ENCODE peak calls at places on chromosomes 6 and 20, in five cellular contexts. G, F, W, B and Z are unnamed samples.

GRCh38 chr6:134663800-134664535 is 285.9 kb downstream of the ALDH8A1 start:
- DNase-seq in G (peak), B (no peak), F (no peak), W (no peak), Z (no peak)

GRCh38 chr6:170068496-170068895 is 222.4 kb downstream of the DLL1 start:
- DNase-seq in W (peak), G (no peak), B (peak), F (no peak), Z (no peak)

GRCh38 chr6:107715523-107716321 is 108.4 kb downstream of the SCML4 start:
- DNase-seq in G (no peak), W (no peak), F (no peak), B (no peak), Z (no peak)

GRCh38 chr6:39892490-39893129 is 41.7 kb downstream of the MOCS1 start:
- DNase-seq in F (peak), W (peak), B (peak), G (peak), Z (peak)

GRCh38 chr6:157610451-157610999 is 212.5 kb upstream of the SNX9 start:
- DNase-seq in F (no peak), B (no peak), W (no peak), G (no peak), Z (no peak)

GRCh38 chr6:26235240-26235730 is 129.7 kb upstream of the BTN3A2 start:
- DNase-seq in W (no peak), F (no peak), G (no peak), B (no peak), Z (no peak)

GRCh38 chr20:24694727-24695528 is 225.5 kb downstream of the SYNDIG1 start:
- DNase-seq in W (no peak), B (no peak), F (no peak), G (no peak), Z (no peak)

GRCh38 chr6:29729774-29730328 is 6.6 kb downstream of the HLA-F start:
- DNase-seq in G (no peak), W (no peak), B (no peak), F (no peak), Z (no peak)

GRCh38 chr6:104639671-104640070 is 220.0 kb downstream of the HACE1 start:
- DNase-seq in W (no peak), B (no peak), F (no peak), G (no peak), Z (no peak)

GRCh38 chr6:22756365-22756764 is 187.0 kb downstream of the HDGFL1 start:
- DNase-seq in W (no peak), G (no peak), B (no peak), F (no peak), Z (no peak)

GRCh38 chr6:153031335-153031955 is 28.9 kb upstream of the MTRF1L start:
- DNase-seq in F (peak), W (no peak), B (no peak), G (no peak), Z (no peak)

GRCh38 chr6:140379919-140380318 is 1005.5 kb upstream of the CITED2 start:
- DNase-seq in B (no peak), W (no peak), G (no peak), F (peak), Z (no peak)

GRCh38 chr6:134288538-134289203 is 29.2 kb downstream of the SGK1 start:
- DNase-seq in W (no peak), G (peak), F (peak), B (no peak), Z (no peak)

GRCh38 chr20:4666001-4666470 is 55.7 kb upstream of the PRND start:
- DNase-seq in W (no peak), B (no peak), G (peak), F (no peak), Z (peak)

GRCh38 chr20:64100946-64101688 is 6.2 kb downstream of the NPBWR2 start:
- DNase-seq in W (no peak), F (no peak), B (no peak), G (no peak), Z (no peak)

GRCh38 chr6:26323525-26324294 is 41.3 kb upstream of the BTN3A2 start:
- DNase-seq in B (no peak), F (no peak), G (no peak), W (no peak), Z (no peak)

GRCh38 chr20:23234311-23235078 is 116.1 kb upstream of the NXT1 start:
- DNase-seq in F (no peak), G (no peak), W (no peak), B (no peak), Z (no peak)

GRCh38 chr6:147043994-147044477 is 160.2 kb upstream of the STXBP5 start:
- DNase-seq in F (no peak), B (no peak), G (no peak), W (no peak), Z (peak)

GRCh38 chr6:53765270-53765669 is 29.5 kb upstream of the LRRC1 start:
- DNase-seq in G (no peak), B (no peak), F (no peak), W (no peak), Z (no peak)

GRCh38 chr6:10588562-10589428 is 67.6 kb downstream of the GCNT2 start:
- DNase-seq in B (no peak), F (no peak), G (no peak), W (no peak), Z (no peak)

GRCh38 chr6:93746892-93747291 is 327.5 kb upstream of the EPHA7 start:
- DNase-seq in F (no peak), W (no peak), G (no peak), B (no peak), Z (no peak)

GRCh38 chr6:148044261-148044731 is 298.3 kb upstream of the SASH1 start:
- DNase-seq in G (peak), B (no peak), F (peak), W (no peak), Z (peak)

GRCh38 chr20:26295006-26295405 is 598.4 kb upstream of the ZNF337 start:
- DNase-seq in G (no peak), W (no peak), F (no peak), B (no peak), Z (no peak)

GRCh38 chr6:161410736-161411135 is 136.9 kb upstream of the AGPAT4 start:
- DNase-seq in B (no peak), F (no peak), W (no peak), G (no peak), Z (no peak)

DNA sequence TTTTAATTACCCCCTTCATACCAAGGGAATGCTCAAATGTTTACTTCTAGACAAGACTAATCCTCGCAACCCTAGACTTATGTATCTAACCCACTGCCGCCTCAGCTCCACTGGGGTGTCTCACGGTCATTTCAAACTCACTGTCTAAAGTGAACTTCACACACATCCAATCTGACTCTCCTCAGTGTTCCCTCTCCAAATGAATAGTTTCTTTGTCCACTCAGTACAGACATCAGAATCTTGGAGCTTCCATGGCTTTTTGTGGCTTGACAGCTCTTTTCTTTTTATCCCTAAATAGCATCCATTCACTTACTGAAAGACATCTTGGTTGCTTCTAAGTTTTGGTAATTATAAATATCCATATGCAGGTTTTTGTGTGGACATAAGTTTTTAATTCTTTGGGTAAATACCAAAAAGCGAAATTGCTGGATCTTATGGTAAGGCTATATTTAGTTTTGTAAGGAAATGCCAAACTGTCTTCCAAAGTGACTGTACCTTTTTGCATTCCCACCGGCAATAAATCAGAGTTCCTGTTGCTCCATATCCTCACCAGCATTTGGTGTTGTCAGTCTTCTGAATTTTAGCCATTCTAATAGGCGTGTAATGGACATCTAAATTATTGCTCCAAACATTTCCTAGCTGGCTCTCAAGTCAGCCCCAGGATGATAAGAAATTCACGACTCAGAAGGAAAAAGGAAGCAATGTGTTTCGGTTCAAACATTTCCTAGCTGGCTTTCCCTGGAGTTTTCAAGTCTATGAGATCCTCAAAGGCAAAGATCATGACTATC is 73.1 kb downstream of the DNAAF9 start:
- DNase-seq in B (no peak), F (no peak), G (no peak), W (no peak), Z (no peak)
- H3K27ac ChIP-seq in B (no peak), F (no peak), G (no peak), W (no peak), Z (no peak)

DNA sequence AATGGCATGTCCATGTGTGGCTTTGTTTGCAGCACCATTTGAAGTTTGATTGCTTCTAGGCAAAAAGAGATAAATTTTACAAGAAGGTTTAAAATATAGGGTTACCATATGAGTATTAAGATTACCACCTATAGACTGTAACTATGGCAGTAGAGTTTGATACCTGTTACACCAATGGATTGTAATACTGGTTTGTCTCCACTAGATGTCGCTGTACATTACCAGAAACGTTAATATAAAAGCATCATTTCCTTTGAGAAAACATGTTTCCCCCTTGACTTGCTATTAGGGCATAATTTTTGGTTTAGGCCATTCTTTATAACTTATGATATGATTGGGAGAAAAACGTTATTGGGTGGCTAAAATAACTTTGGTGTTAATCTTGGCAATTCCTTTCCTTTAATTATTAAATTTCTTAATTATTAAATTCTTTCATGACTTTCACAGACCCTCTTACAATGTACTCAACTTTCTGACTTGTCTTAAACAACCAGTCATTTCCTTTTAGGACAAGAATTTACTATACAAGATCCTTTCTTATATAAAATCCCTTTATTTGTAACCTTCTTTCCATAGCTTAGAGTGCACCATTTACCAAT is 42.8 kb downstream of the HLA-DPB1 start:
- DNase-seq in W (no peak), G (peak), B (no peak), F (peak), Z (no peak)
- H3K4me3 ChIP-seq in W (no peak), G (no peak), B (no peak), F (no peak), Z (no peak)

DNA sequence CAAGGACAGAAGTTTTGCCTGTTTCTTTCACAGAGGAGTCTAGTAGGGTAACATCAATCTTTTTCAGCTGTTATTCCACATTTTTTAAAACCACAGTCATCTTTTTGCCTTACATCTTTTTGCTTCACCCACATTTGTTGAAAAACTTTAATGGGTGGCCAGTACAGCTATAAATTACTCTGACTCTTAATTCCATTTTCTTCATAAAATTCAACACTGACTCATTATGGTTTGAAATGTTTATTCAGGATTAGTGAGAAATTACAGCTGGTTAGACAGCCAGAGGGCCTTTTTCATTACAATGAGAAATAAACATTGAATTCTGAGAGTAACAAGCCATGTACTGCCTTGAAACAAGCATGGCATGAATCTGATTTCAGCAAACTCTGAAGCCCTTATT is 19.6 kb downstream of the NDUFAF4 start:
- DNase-seq in G (no peak), W (no peak), F (peak), B (no peak), Z (peak)
- H3K27ac ChIP-seq in G (no peak), W (peak), F (no peak), B (no peak), Z (no peak)

DNA sequence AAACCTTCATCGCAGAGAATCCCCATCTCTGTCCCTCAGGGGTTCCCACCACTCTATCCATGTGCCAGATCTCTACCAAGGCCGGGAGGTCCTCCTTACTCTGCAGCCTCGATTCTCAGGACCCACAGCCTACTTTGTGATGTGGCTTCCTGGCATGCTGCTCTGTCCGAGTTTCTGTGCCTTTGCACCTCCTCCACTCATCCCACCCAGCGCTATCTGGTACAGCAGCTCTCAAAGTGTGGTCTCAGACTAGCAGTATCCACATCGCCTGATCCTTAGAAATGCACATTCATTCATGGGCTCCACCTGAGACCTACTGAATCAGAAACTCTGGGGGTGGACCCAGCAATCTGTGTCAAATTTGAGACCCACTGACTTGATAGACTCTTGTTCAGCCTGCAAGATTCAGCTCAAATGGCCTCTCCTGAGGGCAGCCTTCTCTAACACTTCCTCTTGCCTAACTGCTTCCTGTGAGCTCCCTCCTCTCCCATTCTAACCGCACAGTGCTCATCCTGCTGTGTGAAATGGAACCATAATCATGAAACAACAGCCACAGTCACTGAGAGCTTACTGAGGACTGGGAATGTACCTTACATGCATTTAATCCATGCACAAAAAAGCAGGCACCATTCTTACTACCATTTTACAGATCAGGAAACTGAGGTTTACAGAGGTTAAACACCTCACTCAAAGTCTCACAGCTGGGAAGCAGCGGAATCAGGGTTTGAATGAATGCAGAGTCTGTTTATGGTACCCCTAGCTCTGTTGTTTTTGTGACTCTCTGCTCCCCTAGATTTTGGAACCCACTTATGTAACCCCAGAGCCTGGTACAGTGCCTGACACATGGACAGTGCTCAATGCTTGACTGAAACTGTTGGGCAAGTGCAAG is 69.4 kb downstream of the JPH2 start:
- DNase-seq in B (no peak), G (no peak), W (no peak), F (no peak), Z (no peak)
- H3K4me3 ChIP-seq in B (no peak), G (no peak), W (no peak), F (no peak), Z (no peak)

DNA sequence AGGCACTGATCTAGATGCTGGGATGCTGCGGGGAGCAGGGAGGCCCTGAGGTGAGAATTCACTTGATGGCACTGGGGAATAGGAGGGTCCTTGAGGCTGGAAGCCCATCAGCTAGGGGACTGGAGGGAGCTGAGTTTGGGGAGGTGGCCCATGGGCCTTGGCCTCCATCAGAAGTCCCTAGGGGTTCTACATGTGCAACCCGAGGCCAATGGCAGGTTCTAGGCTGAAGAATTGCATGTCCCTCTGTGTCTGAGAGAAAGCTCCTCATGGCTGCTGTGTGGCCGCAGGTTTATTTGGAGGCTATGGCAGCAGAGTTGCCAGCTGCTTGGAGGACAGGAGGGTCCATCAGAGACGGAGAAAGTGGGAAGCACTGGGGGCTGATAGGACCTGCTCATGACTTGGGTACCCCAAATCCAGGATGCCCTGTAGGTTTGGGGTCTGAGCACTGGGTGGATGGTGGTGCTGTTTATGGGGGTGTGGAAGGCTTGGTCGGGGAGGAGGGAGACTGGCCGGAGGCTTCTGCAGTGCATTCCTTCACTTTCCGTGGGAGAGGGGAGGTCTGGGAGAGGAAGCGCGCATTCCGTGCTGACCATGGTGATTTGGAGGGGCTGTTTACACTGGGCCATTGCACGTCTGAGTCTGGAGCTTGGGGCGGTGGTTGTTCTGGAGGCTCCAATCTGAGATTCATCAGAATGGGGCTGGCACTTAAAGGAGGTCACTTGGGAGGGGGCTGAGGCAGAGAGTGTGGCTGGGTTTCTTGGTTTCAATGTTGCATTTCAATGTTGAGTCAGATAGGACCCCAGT is 24.7 kb upstream of the PHACTR3 start:
- DNase-seq in G (no peak), F (no peak), B (no peak), W (no peak), Z (no peak)
- H3K27ac ChIP-seq in G (no peak), F (no peak), B (no peak), W (no peak), Z (no peak)

GRCh38 chr20:34552569-34552968 is 5.9 kb upstream of the MAP1LC3A start:
- DNase-seq in W (no peak), G (no peak), B (no peak), F (no peak), Z (no peak)
- H3K4me3 ChIP-seq in W (no peak), G (no peak), B (no peak), F (no peak), Z (no peak)

GRCh38 chr20:37327748-37328147 is 18.2 kb upstream of the SRC start:
- DNase-seq in F (peak), W (peak), G (no peak), B (peak), Z (no peak)
- H3K27ac ChIP-seq in F (peak), W (peak), G (no peak), B (no peak), Z (no peak)

GRCh38 chr6:159973406-159973805 is 4.5 kb downstream of the IGF2R start:
- DNase-seq in B (no peak), W (no peak), G (no peak), F (no peak), Z (no peak)

GRCh38 chr6:159976844-159977241 is 8.0 kb downstream of the IGF2R start:
- DNase-seq in F (no peak), B (no peak), W (no peak), G (no peak), Z (no peak)

GRCh38 chr6:159973951-159974350 is 5.1 kb downstream of the IGF2R start:
- DNase-seq in G (peak), W (no peak), B (no peak), F (no peak), Z (no peak)

GRCh38 chr6:159972506-159973268 is 3.8 kb downstream of the IGF2R start:
- DNase-seq in G (no peak), W (no peak), B (no peak), F (no peak), Z (no peak)

DNA sequence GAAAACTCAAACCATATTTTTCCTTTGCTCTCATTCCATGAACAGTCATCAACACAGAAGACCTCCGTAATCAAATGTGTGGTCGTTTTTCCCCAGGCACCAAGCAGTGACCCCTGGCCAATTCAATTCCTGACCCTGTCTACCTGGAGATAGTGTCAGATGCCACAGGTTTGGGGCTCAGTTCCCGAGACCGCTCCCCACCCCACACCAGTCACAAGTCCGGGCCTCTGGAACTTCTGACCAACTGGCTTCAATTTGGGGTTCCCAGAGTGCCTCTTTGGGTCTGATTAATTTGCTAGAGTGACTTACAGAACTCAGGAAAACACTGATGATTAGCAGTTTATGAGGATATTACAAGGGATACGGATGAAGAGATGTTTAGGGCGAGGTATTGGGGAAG is 6.0 kb downstream of the IGF2R start:
- DNase-seq in F (no peak), W (no peak), G (no peak), B (no peak), Z (no peak)
- H3K4me3 ChIP-seq in F (no peak), W (no peak), G (no peak), B (no peak), Z (no peak)